ENCODE peak calls at places on chromosomes 7 and 10, in six cellular contexts. X is fibroblast of pulmonary artery, A is fibroblast of the aortic adventitia, R is HFF-Myc, Q is astrocyte of the spinal cord, B is upper lobe of right lung. W is an unnamed sample.

GRCh38 chr10:335151-335800 is 200.0 kb downstream of the ZMYND11 start:
- DNase-seq in X (no peak), A (no peak), R (no peak), Q (peak), B (peak), W (no peak)

GRCh38 chr7:101402081-101402779 is 39.6 kb downstream of the COL26A1 start:
- DNase-seq in X (peak), A (peak), R (peak), Q (peak), B (no peak), W (peak)

GRCh38 chr7:28483868-28484267 is 71.5 kb downstream of the CREB5 start:
- DNase-seq in X (no peak), A (no peak), R (peak), Q (peak), B (no peak), W (no peak)

GRCh38 chr7:12564996-12565764 is 5.3 kb upstream of the SCIN start:
- DNase-seq in X (peak), A (no peak), R (no peak), Q (no peak), B (no peak), W (no peak)

GRCh38 chr7:142685877-142686508 is 63.3 kb upstream of the PRSS1 start:
- DNase-seq in X (no peak), A (no peak), R (no peak), Q (no peak), B (no peak), W (no peak)

GRCh38 chr7:36506820-36507219 is 117.2 kb downstream of the ANLN start:
- DNase-seq in X (peak), A (peak), R (peak), Q (no peak), B (no peak), W (no peak)

GRCh38 chr7:16615234-16615633 is 30.3 kb downstream of the ANKMY2 start:
- DNase-seq in X (no peak), A (no peak), R (no peak), Q (no peak), B (no peak), W (no peak)

GRCh38 chr7:13117103-13117502 is 429.7 kb downstream of the ARL4A start:
- DNase-seq in X (peak), A (peak), R (no peak), Q (peak), B (no peak), W (no peak)

GRCh38 chr10:106175760-106176377 is 988.6 kb downstream of the SORCS1 start:
- DNase-seq in X (peak), A (peak), R (no peak), Q (peak), B (no peak), W (no peak)

GRCh38 chr7:1103009-1103788 is 15.3 kb downstream of the GPER1 start:
- DNase-seq in X (no peak), A (no peak), R (no peak), Q (no peak), B (no peak), W (no peak)

DNA sequence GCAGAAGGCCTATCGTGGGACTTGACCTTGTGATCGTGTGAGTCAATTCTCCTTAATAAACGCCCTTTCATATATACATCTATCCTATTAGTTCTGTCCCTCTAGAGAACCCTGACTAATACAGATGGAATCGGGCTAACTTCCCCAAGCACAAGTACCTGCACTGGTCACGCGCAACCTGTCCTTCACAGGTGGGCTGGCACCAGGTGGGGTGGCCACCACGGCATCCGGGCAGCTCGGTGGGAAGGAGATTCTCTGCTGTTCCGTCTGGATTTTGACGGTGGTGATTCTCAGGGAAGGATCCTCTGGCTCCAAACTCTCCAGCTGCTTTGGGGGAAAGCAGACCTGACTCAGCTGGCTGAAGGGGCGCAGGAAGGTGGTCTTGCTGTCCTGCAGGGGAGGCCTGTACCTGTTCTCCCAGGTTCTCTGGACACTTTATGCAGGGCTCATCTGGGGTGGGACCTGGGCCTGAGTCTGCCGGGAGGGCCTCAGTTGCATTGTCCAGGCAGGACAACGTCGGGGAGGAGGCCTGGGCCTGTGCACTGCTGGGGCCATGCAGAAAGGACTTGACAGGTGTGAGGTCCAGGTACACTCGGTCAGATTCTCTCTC is 61.1 kb downstream of the VWA2 start:
- DNase-seq in X (no peak), A (no peak), R (no peak), Q (no peak), B (peak), W (no peak)
- H3K4me3 ChIP-seq in X (no peak), A (no peak), R (no peak), Q (no peak), B (no peak), W (no peak)

GRCh38 chr10:55629792-55630490 is 731.1 kb downstream of the ZWINT start:
- DNase-seq in X (peak), A (no peak), R (no peak), Q (peak), B (peak), W (no peak)
- TF ChIP-seq CTCF in X (peak), A (peak), R (peak), Q (peak), B (peak), W (peak)

DNA sequence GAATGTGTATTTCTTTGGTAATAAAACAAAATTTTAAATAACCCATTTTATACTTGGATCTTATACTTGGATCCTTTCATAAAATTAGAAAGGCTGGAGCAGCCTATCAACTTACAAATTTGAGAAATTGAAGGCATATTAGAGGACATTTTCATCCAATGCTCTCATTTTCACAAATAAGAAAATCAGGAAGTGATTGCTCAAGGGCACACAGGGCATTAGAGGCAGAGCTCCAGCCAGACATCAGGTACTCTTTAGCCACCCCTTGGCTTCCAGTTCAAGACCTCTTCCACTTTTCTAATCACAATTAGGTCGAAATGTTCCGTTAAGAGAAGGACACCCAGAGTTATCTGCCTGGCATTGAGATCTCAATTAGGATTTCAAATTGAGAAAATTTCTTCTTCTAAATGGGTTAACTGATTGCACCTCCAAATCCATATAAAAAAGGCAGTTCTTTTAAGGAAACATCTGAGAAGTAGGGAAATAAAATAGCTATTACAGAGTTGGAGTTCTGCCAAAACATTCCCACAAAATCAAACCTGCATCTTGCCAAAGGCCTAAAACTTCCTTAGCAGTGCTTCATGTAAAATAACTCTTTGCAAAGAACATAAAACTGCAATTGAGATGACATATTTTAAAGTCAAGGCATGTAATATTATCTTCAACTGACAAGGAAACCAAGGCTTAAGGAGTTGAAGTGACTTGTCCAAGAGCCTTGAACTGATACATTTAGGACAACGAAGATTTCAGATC is 2.5 kb downstream of the ACTA2 start:
- DNase-seq in X (peak), A (peak), R (no peak), Q (peak), B (no peak), W (no peak)
- H3K4me3 ChIP-seq in X (peak), A (no peak), R (no peak), Q (no peak), B (peak), W (no peak)

GRCh38 chr10:76626406-76626805 is 1011.2 kb downstream of the KCNMA1 start:
- DNase-seq in X (no peak), A (no peak), R (no peak), Q (no peak), B (no peak), W (no peak)

GRCh38 chr10:76631054-76631453 is 1006.6 kb downstream of the KCNMA1 start:
- DNase-seq in X (no peak), A (no peak), R (no peak), Q (no peak), B (no peak), W (no peak)

GRCh38 chr10:76628801-76629200 is 1008.8 kb downstream of the KCNMA1 start:
- DNase-seq in X (no peak), A (no peak), R (no peak), Q (no peak), B (no peak), W (no peak)

GRCh38 chr10:76632158-76633051 is 1005.2 kb downstream of the KCNMA1 start:
- DNase-seq in X (peak), A (no peak), R (no peak), Q (no peak), B (no peak), W (peak)
- TF ChIP-seq CTCF in X (peak), A (peak), R (peak), Q (peak), B (peak), W (peak)

GRCh38 chr10:122460891-122461293 is 461 bp upstream of the HTRA1 start:
- DNase-seq in X (no peak), A (peak), R (no peak), Q (no peak), B (no peak), W (no peak)
- H3K4me3 ChIP-seq in X (peak), A (peak), R (peak), Q (peak), B (peak), W (peak)

GRCh38 chr7:81264116-81264515 is 345.3 kb upstream of the SEMA3C start:
- DNase-seq in X (peak), A (no peak), R (no peak), Q (no peak), B (no peak), W (no peak)

GRCh38 chr7:81268551-81268950 is 349.7 kb upstream of the SEMA3C start:
- DNase-seq in X (peak), A (peak), R (no peak), Q (no peak), B (no peak), W (no peak)

GRCh38 chr7:81267508-81267907 is 348.7 kb upstream of the SEMA3C start:
- DNase-seq in X (peak), A (peak), R (no peak), Q (peak), B (no peak), W (no peak)
- TF ChIP-seq CTCF in X (no peak), A (no peak), R (no peak), Q (no peak), B (no peak), W (no peak)

DNA sequence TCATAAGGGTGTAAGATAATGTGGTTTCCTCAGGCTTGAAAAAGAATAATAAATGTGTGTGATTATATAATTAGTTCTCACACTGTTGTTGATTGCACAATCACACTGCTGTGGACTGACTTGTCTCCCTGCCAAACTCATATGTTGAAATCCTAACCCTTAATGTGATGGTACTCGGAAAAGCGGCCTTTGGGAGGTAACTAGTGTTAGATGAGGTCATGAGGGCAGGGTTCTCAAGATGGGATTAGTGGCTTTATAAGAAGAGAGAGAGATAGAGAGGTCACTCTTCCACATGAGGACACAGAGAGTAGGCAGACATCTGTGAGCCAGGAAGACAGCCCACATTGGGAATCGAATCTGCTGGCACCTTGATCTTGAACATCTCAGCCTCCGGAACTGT is 128.4 kb upstream of the COL1A2 start:
- DNase-seq in X (peak), A (peak), R (no peak), Q (no peak), B (no peak), W (no peak)
- H3K4me3 ChIP-seq in X (no peak), A (no peak), R (no peak), Q (no peak), B (no peak), W (no peak)

GRCh38 chr10:43170491-43170890 is 32.2 kb downstream of the CSGALNACT2 start:
- DNase-seq in X (peak), A (peak), R (no peak), Q (peak), B (no peak), W (no peak)
- TF ChIP-seq CTCF in X (peak), A (no peak), R (no peak), Q (peak), B (no peak), W (peak)

DNA sequence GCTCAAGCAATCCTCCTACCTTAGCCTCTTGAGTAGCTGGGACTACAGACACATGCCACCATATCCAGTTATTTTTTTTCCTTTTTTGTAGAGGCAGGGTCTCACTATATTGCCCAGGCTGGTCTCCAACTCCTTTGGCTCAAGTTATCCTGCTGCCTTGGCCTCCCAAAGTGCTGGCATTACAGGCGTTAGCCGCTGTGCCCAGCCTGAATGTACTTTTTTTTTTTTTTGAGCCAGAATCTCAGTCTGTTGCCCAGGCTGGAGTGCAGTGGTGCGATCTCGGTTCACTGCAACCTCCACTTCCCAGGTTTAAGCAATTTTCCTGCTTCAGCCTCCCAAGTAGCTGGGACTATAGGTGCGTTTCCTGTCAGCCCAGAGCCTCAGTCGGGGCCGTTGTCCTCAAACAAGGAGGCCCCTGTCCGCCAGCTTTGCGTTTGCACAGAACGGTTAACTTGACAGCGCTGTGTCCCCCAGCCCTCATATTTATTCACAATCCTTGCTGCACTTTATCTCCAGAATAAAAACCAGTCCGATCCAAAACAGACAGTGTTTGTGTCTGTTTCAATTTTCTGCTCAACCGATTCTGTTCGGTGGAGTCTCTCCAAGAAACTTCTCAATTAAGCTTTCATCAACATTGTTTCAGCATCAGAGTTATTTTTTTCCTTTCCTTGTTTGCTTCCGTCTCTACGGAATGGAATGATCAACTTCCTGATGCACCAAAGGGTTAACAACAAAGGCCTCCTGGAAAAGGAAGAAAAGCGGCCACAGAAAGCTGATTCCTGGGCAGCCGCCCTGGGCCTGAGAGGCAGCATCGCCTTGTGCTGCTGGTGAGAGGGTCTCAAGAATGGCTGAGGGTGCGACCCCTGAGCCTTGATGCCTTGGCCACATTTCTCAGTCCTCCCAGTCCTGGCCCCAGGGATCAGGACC is 64.5 kb downstream of the PDIA4 start:
- DNase-seq in X (no peak), A (peak), R (no peak), Q (peak), B (no peak), W (no peak)
- H3K4me3 ChIP-seq in X (peak), A (peak), R (peak), Q (peak), B (peak), W (no peak)